ENCODE peak calls at places on chromosomes 7 and 10, in eight cellular contexts. One of them, this sample, is unnamed.

GRCh38 chr7:120741371-120742042 is 116.4 kb downstream of the TSPAN12 start:
- DNase-seq in nephron progenitor cell: no peak
- DNase-seq in omental fat pad: no peak
- DNase-seq in GM13977: no peak
- DNase-seq in BJ: no peak
- DNase-seq in lower leg skin: no peak
- DNase-seq in foreskin fibroblast: no peak
- DNase-seq in CD8-positive, alpha-beta T cell: no peak
- DNase-seq in this sample: no peak

GRCh38 chr7:66921918-66922486 is 977 bp downstream of the TMEM248 start:
- DNase-seq in nephron progenitor cell: no peak
- DNase-seq in omental fat pad: no peak
- DNase-seq in GM13977: peak; percentile 62
- DNase-seq in BJ: no peak
- DNase-seq in lower leg skin: no peak
- DNase-seq in foreskin fibroblast: peak; percentile 31
- DNase-seq in CD8-positive, alpha-beta T cell: peak; percentile 45
- DNase-seq in this sample: peak; percentile 26

GRCh38 chr7:143892527-143893300 is 9.3 kb downstream of the TCAF1 start:
- DNase-seq in nephron progenitor cell: no peak
- DNase-seq in omental fat pad: no peak
- DNase-seq in GM13977: no peak
- DNase-seq in BJ: no peak
- DNase-seq in lower leg skin: no peak
- DNase-seq in foreskin fibroblast: peak; percentile 76
- DNase-seq in CD8-positive, alpha-beta T cell: no peak
- DNase-seq in this sample: no peak

GRCh38 chr10:35598379-35598778 is 6.8 kb upstream of the GJD4 start:
- DNase-seq in nephron progenitor cell: no peak
- DNase-seq in omental fat pad: no peak
- DNase-seq in GM13977: no peak
- DNase-seq in BJ: no peak
- DNase-seq in lower leg skin: no peak
- DNase-seq in foreskin fibroblast: peak; percentile 23
- DNase-seq in CD8-positive, alpha-beta T cell: no peak
- DNase-seq in this sample: no peak

GRCh38 chr10:74921744-74922143 is 95.3 kb downstream of the KAT6B start:
- DNase-seq in nephron progenitor cell: peak; percentile 9
- DNase-seq in omental fat pad: no peak
- DNase-seq in GM13977: no peak
- DNase-seq in BJ: no peak
- DNase-seq in lower leg skin: no peak
- DNase-seq in foreskin fibroblast: peak; percentile 48
- DNase-seq in CD8-positive, alpha-beta T cell: no peak
- DNase-seq in this sample: no peak

GRCh38 chr7:94395141-94396041 is 696 bp downstream of the COL1A2 start:
- DNase-seq in nephron progenitor cell: peak; percentile 36
- DNase-seq in omental fat pad: no peak
- DNase-seq in GM13977: peak; percentile 82
- DNase-seq in BJ: no peak
- DNase-seq in lower leg skin: peak; percentile 70
- DNase-seq in foreskin fibroblast: peak; percentile 92
- DNase-seq in CD8-positive, alpha-beta T cell: no peak
- DNase-seq in this sample: peak; percentile 80

GRCh38 chr7:70752794-70753241 is 379.1 kb upstream of the GALNT17 start:
- DNase-seq in nephron progenitor cell: no peak
- DNase-seq in omental fat pad: no peak
- DNase-seq in GM13977: no peak
- DNase-seq in BJ: no peak
- DNase-seq in lower leg skin: no peak
- DNase-seq in foreskin fibroblast: peak; percentile 23
- DNase-seq in CD8-positive, alpha-beta T cell: no peak
- DNase-seq in this sample: no peak

GRCh38 chr10:103736763-103737162 is 118.6 kb downstream of the SH3PXD2A start:
- DNase-seq in nephron progenitor cell: no peak
- DNase-seq in omental fat pad: no peak
- DNase-seq in GM13977: no peak
- DNase-seq in BJ: no peak
- DNase-seq in lower leg skin: no peak
- DNase-seq in foreskin fibroblast: peak; percentile 29
- DNase-seq in CD8-positive, alpha-beta T cell: no peak
- DNase-seq in this sample: peak; percentile 88

GRCh38 chr7:71746004-71746403 is 614.1 kb downstream of the GALNT17 start:
- DNase-seq in nephron progenitor cell: no peak
- DNase-seq in omental fat pad: no peak
- DNase-seq in GM13977: no peak
- DNase-seq in BJ: no peak
- DNase-seq in lower leg skin: no peak
- DNase-seq in foreskin fibroblast: no peak
- DNase-seq in CD8-positive, alpha-beta T cell: no peak
- DNase-seq in this sample: no peak

GRCh38 chr10:13924020-13924725 is 337.4 kb downstream of the PRPF18 start:
- DNase-seq in nephron progenitor cell: no peak
- DNase-seq in omental fat pad: no peak
- DNase-seq in GM13977: no peak
- DNase-seq in BJ: peak; percentile 85
- DNase-seq in lower leg skin: peak; percentile 36
- DNase-seq in foreskin fibroblast: peak; percentile 96
- DNase-seq in CD8-positive, alpha-beta T cell: no peak
- DNase-seq in this sample: peak; percentile 21

GRCh38 chr7:29892231-29892630 is 85.9 kb downstream of the WIPF3 start:
- DNase-seq in nephron progenitor cell: no peak
- DNase-seq in omental fat pad: no peak
- DNase-seq in GM13977: no peak
- DNase-seq in BJ: no peak
- DNase-seq in lower leg skin: no peak
- DNase-seq in foreskin fibroblast: no peak
- DNase-seq in CD8-positive, alpha-beta T cell: no peak
- DNase-seq in this sample: no peak

GRCh38 chr7:49787980-49788379 is 14.5 kb downstream of the VWC2 start:
- DNase-seq in nephron progenitor cell: no peak
- DNase-seq in omental fat pad: no peak
- DNase-seq in GM13977: no peak
- DNase-seq in BJ: no peak
- DNase-seq in lower leg skin: no peak
- DNase-seq in foreskin fibroblast: no peak
- DNase-seq in CD8-positive, alpha-beta T cell: no peak
- DNase-seq in this sample: no peak

GRCh38 chr7:130201796-130202195 is 3.4 kb downstream of the TMEM209 start:
- DNase-seq in nephron progenitor cell: no peak
- DNase-seq in omental fat pad: no peak
- DNase-seq in GM13977: no peak
- DNase-seq in BJ: no peak
- DNase-seq in lower leg skin: no peak
- DNase-seq in foreskin fibroblast: no peak
- DNase-seq in CD8-positive, alpha-beta T cell: no peak
- DNase-seq in this sample: no peak

GRCh38 chr10:78781251-78781913 is 287.4 kb upstream of the ZMIZ1 start:
- DNase-seq in nephron progenitor cell: no peak
- DNase-seq in omental fat pad: peak; percentile 5
- DNase-seq in GM13977: no peak
- DNase-seq in BJ: no peak
- DNase-seq in lower leg skin: no peak
- DNase-seq in foreskin fibroblast: no peak
- DNase-seq in CD8-positive, alpha-beta T cell: no peak
- DNase-seq in this sample: no peak

GRCh38 chr7:1874522-1875389 is 204.7 kb downstream of the ELFN1 start:
- DNase-seq in nephron progenitor cell: no peak
- DNase-seq in omental fat pad: no peak
- DNase-seq in GM13977: no peak
- DNase-seq in BJ: no peak
- DNase-seq in lower leg skin: no peak
- DNase-seq in foreskin fibroblast: no peak
- DNase-seq in CD8-positive, alpha-beta T cell: no peak
- DNase-seq in this sample: no peak

GRCh38 chr7:41029072-41029492 is 673.8 kb downstream of the INHBA start:
- DNase-seq in nephron progenitor cell: no peak
- DNase-seq in omental fat pad: no peak
- DNase-seq in GM13977: no peak
- DNase-seq in BJ: peak; percentile 74
- DNase-seq in lower leg skin: no peak
- DNase-seq in foreskin fibroblast: peak; percentile 97
- DNase-seq in CD8-positive, alpha-beta T cell: no peak
- DNase-seq in this sample: peak; percentile 89

GRCh38 chr7:81514546-81514945 is 255.3 kb downstream of the HGF start:
- DNase-seq in nephron progenitor cell: no peak
- DNase-seq in omental fat pad: no peak
- DNase-seq in GM13977: no peak
- DNase-seq in BJ: peak; percentile 20
- DNase-seq in lower leg skin: no peak
- DNase-seq in foreskin fibroblast: no peak
- DNase-seq in CD8-positive, alpha-beta T cell: no peak
- DNase-seq in this sample: no peak

GRCh38 chr10:53997953-53998352 is 803.1 kb downstream of the PCDH15 start:
- DNase-seq in nephron progenitor cell: no peak
- DNase-seq in omental fat pad: no peak
- DNase-seq in GM13977: no peak
- DNase-seq in BJ: no peak
- DNase-seq in lower leg skin: no peak
- DNase-seq in foreskin fibroblast: no peak
- DNase-seq in CD8-positive, alpha-beta T cell: no peak
- DNase-seq in this sample: peak; percentile 4
- TF ChIP-seq CTCF in nephron progenitor cell: peak; percentile 37
- TF ChIP-seq CTCF in omental fat pad: no peak
- TF ChIP-seq CTCF in GM13977: peak; percentile 22
- TF ChIP-seq CTCF in BJ: no peak
- TF ChIP-seq CTCF in lower leg skin: no peak
- TF ChIP-seq CTCF in foreskin fibroblast: no peak
- TF ChIP-seq CTCF in CD8-positive, alpha-beta T cell: no peak
- TF ChIP-seq CTCF in this sample: peak; percentile 30

GRCh38 chr10:43436291-43437140 is at the start of gene ZNF487:
- DNase-seq in nephron progenitor cell: peak; percentile 86
- DNase-seq in omental fat pad: peak; percentile 56
- DNase-seq in GM13977: peak; percentile 94
- DNase-seq in BJ: peak; percentile 36
- DNase-seq in lower leg skin: peak; percentile 84
- DNase-seq in foreskin fibroblast: peak; percentile 95
- DNase-seq in CD8-positive, alpha-beta T cell: peak; percentile 87
- DNase-seq in this sample: peak; percentile 82
- TF ChIP-seq CTCF in nephron progenitor cell: no peak
- TF ChIP-seq CTCF in omental fat pad: no peak
- TF ChIP-seq CTCF in GM13977: peak; percentile 49
- TF ChIP-seq CTCF in BJ: peak; percentile 37
- TF ChIP-seq CTCF in lower leg skin: no peak
- TF ChIP-seq CTCF in foreskin fibroblast: no peak
- TF ChIP-seq CTCF in CD8-positive, alpha-beta T cell: no peak
- TF ChIP-seq CTCF in this sample: no peak

GRCh38 chr10:58512470-58513188 is at the start of gene BICC1:
- DNase-seq in nephron progenitor cell: peak; percentile 81
- DNase-seq in omental fat pad: no peak
- DNase-seq in GM13977: peak; percentile 46
- DNase-seq in BJ: no peak
- DNase-seq in lower leg skin: peak; percentile 14
- DNase-seq in foreskin fibroblast: peak; percentile 81
- DNase-seq in CD8-positive, alpha-beta T cell: no peak
- DNase-seq in this sample: peak; percentile 25
- TF ChIP-seq CTCF in nephron progenitor cell: no peak
- TF ChIP-seq CTCF in omental fat pad: no peak
- TF ChIP-seq CTCF in GM13977: no peak
- TF ChIP-seq CTCF in BJ: no peak
- TF ChIP-seq CTCF in lower leg skin: no peak
- TF ChIP-seq CTCF in foreskin fibroblast: no peak
- TF ChIP-seq CTCF in CD8-positive, alpha-beta T cell: no peak
- TF ChIP-seq CTCF in this sample: no peak

GRCh38 chr10:3452234-3452633 is 279.7 kb upstream of the PITRM1 start:
- DNase-seq in nephron progenitor cell: no peak
- DNase-seq in omental fat pad: no peak
- DNase-seq in GM13977: no peak
- DNase-seq in BJ: peak; percentile 79
- DNase-seq in lower leg skin: no peak
- DNase-seq in foreskin fibroblast: peak; percentile 96
- DNase-seq in CD8-positive, alpha-beta T cell: no peak
- DNase-seq in this sample: peak; percentile 15
- TF ChIP-seq CTCF in nephron progenitor cell: no peak
- TF ChIP-seq CTCF in omental fat pad: no peak
- TF ChIP-seq CTCF in GM13977: peak; percentile 27
- TF ChIP-seq CTCF in BJ: peak; percentile 63
- TF ChIP-seq CTCF in lower leg skin: no peak
- TF ChIP-seq CTCF in foreskin fibroblast: peak; percentile 51
- TF ChIP-seq CTCF in CD8-positive, alpha-beta T cell: no peak
- TF ChIP-seq CTCF in this sample: no peak

This sample was measured in RWPE1.